ENCODE peak calls at places on chromosomes 2 and 18, in six cellular contexts. V is heart right ventricle, R is foreskin fibroblast, G is SK-N-SH, Z is fibroblast of mammary gland, K is Peyer's patch. A is an unnamed sample.

GRCh38 chr2:83516503-83516902 is 942.6 kb downstream of the SUCLG1 start:
- DNase-seq in K (no peak), Z (no peak), G (no peak), R (no peak), V (no peak), A (no peak)

GRCh38 chr2:170022692-170023091 is 155.3 kb upstream of the MYO3B start:
- DNase-seq in V (no peak), G (no peak), K (no peak), Z (peak), R (peak), A (peak)

GRCh38 chr2:46836295-46837111 is 79.1 kb downstream of the MCFD2 start:
- DNase-seq in V (no peak), Z (peak), R (no peak), G (no peak), K (no peak), A (no peak)

GRCh38 chr2:133039531-133039930 is 369.5 kb upstream of the LYPD1 start:
- DNase-seq in V (no peak), R (no peak), G (no peak), K (no peak), Z (no peak), A (no peak)

GRCh38 chr2:89767581-89768435 is 1076.3 kb downstream of the RPIA start:
- DNase-seq in R (no peak), V (peak), G (peak), Z (no peak), K (no peak), A (no peak)

GRCh38 chr18:62925031-62925688 is 209.8 kb downstream of the PHLPP1 start:
- DNase-seq in Z (peak), K (no peak), R (peak), V (no peak), G (no peak), A (peak)

GRCh38 chr18:78725426-78725825 is 254.2 kb upstream of the SALL3 start:
- DNase-seq in V (no peak), K (no peak), G (no peak), Z (no peak), R (no peak), A (no peak)

GRCh38 chr18:11411021-11411420 is 198.4 kb upstream of the SLC35G4 start:
- DNase-seq in V (no peak), Z (peak), K (no peak), G (no peak), R (peak), A (no peak)

GRCh38 chr2:177891533-177891932 is 181.0 kb downstream of the PDE11A start:
- DNase-seq in K (no peak), R (no peak), G (no peak), V (no peak), Z (no peak), A (no peak)

GRCh38 chr18:65936678-65937077 is 185.9 kb downstream of the CDH7 start:
- DNase-seq in K (no peak), G (no peak), R (no peak), V (no peak), Z (no peak), A (peak)

GRCh38 chr2:29923110-29923721 is 1.8 kb upstream of the ALK start:
- DNase-seq in G (peak), K (peak), V (peak), Z (peak), R (peak), A (peak)

GRCh38 chr18:68623342-68623741 is 91.6 kb downstream of the TMX3 start:
- DNase-seq in V (no peak), G (peak), K (no peak), R (peak), Z (peak), A (peak)

GRCh38 chr2:223712642-223713041 is 110.5 kb upstream of the SCG2 start:
- DNase-seq in Z (no peak), K (no peak), R (no peak), V (no peak), G (no peak), A (no peak)
- H3K4me3 ChIP-seq in Z (no peak), K (no peak), R (no peak), V (no peak), G (no peak), A (no peak)

DNA sequence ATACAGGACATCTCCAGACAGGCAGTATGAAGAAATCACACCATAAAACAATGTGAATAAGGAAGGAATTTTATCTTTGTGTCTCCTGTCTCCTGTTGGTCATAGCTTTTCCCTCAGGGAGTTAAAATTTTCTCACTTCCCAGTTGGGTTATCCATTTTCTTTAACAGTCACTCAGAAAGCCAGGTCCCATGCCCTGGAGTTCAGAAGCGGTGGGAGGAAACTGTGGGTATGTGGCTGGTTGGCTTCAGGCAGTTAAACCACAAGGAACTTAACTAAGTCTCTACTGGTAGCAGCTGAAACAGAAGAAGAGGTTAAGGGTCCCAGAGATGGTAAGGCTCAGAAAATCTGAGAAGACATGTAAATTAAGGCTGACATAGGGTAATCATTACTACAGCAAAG is 6.5 kb upstream of the SMAD2 start:
- DNase-seq in K (no peak), V (no peak), R (no peak), Z (no peak), G (no peak), A (no peak)
- TF ChIP-seq CTCF in K (no peak), V (no peak), R (no peak), Z (no peak), G (no peak), A (no peak)

DNA sequence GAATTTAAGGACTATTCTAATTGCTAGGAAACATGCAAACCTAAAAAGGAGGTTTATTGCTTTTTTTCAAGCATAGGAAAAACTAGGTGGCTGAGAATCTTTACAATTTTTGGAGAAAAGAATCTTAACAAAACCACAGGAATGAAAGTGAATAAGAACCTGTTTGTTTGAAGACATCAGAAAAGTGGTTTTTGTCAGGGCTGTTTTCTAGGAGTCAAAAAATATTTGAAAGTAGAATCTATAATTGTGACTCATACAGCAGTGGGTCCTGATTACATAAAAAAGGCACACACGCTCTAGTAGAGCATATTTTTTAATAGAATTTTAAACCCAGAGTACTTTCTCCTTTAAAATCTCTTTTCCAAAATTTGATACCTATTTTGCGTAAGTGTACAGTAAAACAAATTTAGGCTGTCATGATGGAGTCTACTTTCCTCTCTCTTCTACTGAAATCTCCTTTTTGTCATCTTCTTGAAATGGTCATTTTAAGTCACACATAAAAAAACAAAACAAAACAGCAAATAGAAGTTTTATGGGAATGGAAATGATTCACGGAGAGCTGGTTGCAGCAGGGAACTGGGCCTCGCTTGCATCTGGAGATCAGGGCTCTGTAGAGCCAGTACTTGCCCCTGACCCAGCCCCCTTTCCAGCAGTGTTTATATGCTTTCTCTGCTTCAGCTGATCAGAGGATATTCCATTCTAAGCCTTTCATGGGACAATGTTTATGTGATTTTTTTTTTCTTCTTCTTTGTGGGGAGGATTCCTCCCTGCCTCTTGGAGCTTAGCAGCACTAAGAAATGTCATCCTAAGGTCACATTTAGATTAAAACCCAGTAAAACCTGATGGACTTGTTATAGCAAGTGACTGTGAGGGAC is 59.1 kb upstream of the PELI1 start:
- DNase-seq in K (no peak), V (no peak), G (no peak), R (peak), Z (peak), A (no peak)
- H3K4me3 ChIP-seq in K (no peak), V (no peak), G (no peak), R (no peak), Z (no peak), A (no peak)

GRCh38 chr2:33419548-33420255 is 56.7 kb upstream of the RASGRP3 start:
- DNase-seq in K (no peak), Z (no peak), V (no peak), G (no peak), R (no peak), A (no peak)
- TF ChIP-seq CTCF in K (no peak), Z (peak), V (no peak), G (peak), R (no peak), A (no peak)

DNA sequence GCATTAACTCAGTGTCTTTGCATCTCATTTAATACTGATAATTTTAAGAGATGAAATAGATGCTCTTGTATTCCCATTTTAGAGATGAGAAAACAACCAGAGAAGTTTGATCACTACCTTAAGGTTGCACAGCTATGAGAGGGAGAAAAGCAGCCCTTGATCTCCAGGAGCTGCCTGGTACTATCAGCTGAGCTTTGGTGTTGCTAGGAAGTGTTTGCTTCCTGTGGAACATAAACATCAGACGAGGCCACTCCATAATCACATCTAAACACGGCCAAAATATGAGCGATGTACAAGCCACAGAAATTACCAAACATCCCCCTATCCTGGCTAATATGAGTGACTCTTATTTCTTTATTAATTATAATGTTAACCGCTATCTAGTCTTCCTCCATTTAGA is 620 bp upstream of the WDFY1 start:
- DNase-seq in V (no peak), Z (no peak), K (no peak), G (no peak), R (no peak), A (no peak)
- H3K4me3 ChIP-seq in V (peak), Z (no peak), K (peak), G (peak), R (peak), A (no peak)

GRCh38 chr2:239822146-239822945 is 202.8 kb downstream of the NDUFA10 start:
- DNase-seq in Z (no peak), R (no peak), G (no peak), K (peak), V (no peak), A (no peak)

GRCh38 chr2:239825705-239825979 is 199.5 kb downstream of the NDUFA10 start:
- DNase-seq in G (peak), Z (no peak), V (no peak), R (no peak), K (no peak), A (no peak)

GRCh38 chr2:239826376-239826775 is 198.8 kb downstream of the NDUFA10 start:
- DNase-seq in R (no peak), K (peak), Z (no peak), G (no peak), V (no peak), A (no peak)

GRCh38 chr2:239824866-239825704 is 200.1 kb downstream of the NDUFA10 start:
- DNase-seq in Z (no peak), G (peak), V (no peak), K (peak), R (no peak), A (no peak)

DNA sequence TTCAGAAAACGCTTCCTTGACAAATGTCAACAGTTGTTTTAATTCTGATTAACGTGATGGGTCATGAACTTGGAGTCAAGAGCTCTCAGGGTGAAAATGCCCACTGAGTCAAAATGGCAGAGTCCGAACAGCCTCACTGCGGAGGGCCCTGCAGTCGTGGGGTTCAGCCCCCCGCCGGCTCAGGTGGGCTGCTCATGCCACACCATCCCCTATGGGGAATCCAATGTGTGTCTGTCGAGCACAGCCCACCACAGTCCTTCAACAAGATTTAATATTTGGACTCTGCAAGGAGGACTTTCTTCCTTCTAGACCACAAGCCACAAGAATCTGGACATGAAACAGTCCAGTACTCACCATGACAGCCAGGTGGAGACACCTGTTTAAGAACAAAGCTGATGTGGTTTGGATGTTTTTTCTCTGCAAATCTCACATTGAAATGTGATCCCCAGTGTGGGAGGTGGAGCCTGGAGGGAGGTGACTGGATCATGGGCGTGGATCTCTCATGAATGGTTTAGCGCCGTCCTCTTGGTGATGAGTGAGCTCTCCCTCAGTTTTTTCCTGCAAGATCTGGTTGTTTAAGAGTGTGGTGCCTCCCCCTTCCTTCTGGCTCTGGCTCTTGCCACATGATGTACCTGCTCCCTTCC is 201.0 kb downstream of the NDUFA10 start:
- DNase-seq in Z (peak), V (no peak), G (peak), K (peak), R (no peak), A (peak)
- TF ChIP-seq CTCF in Z (no peak), V (no peak), G (no peak), K (peak), R (no peak), A (peak)

GRCh38 chr18:3251963-3252277 is 4.3 kb downstream of the MYL12A start:
- DNase-seq in Z (no peak), K (no peak), V (no peak), R (no peak), G (no peak), A (no peak)
- H3K4me3 ChIP-seq in Z (no peak), K (no peak), V (peak), R (peak), G (peak), A (no peak)

DNA sequence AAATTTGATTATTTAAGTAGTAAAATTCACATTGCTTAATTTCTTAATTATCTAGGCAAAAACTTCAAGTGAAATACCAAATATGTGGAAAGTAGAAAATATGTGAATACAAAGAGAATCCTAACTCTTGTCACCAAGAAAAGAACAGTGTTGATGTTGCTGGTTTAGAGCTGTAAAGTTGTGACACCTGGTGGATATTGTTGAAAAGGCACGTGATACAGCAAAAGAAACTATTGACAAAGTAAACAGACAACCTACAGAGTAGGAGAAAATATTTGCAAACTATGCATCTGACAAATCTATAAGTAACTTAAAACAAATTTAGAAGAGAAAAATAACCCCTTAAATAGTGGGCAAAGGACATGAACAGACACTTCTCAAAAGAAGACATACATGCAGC is 25.6 kb upstream of the ZC3H15 start:
- DNase-seq in R (no peak), Z (peak), K (no peak), V (no peak), G (peak), A (peak)
- TF ChIP-seq CTCF in R (peak), Z (peak), K (peak), V (no peak), G (peak), A (peak)

GRCh38 chr2:181682026-181682789 is 1.9 kb upstream of the NEUROD1 start:
- DNase-seq in G (no peak), Z (no peak), R (no peak), V (no peak), K (no peak), A (no peak)

GRCh38 chr2:181679544-181679979 is 755 bp downstream of the NEUROD1 start:
- DNase-seq in K (no peak), V (no peak), G (no peak), Z (no peak), R (no peak), A (no peak)

GRCh38 chr2:181680055-181680936 is at the start of gene NEUROD1:
- DNase-seq in K (no peak), G (peak), V (no peak), R (no peak), Z (no peak), A (no peak)

GRCh38 chr2:181682795-181683517 is 2.6 kb upstream of the NEUROD1 start:
- DNase-seq in Z (peak), K (no peak), V (no peak), R (no peak), G (no peak), A (no peak)

DNA sequence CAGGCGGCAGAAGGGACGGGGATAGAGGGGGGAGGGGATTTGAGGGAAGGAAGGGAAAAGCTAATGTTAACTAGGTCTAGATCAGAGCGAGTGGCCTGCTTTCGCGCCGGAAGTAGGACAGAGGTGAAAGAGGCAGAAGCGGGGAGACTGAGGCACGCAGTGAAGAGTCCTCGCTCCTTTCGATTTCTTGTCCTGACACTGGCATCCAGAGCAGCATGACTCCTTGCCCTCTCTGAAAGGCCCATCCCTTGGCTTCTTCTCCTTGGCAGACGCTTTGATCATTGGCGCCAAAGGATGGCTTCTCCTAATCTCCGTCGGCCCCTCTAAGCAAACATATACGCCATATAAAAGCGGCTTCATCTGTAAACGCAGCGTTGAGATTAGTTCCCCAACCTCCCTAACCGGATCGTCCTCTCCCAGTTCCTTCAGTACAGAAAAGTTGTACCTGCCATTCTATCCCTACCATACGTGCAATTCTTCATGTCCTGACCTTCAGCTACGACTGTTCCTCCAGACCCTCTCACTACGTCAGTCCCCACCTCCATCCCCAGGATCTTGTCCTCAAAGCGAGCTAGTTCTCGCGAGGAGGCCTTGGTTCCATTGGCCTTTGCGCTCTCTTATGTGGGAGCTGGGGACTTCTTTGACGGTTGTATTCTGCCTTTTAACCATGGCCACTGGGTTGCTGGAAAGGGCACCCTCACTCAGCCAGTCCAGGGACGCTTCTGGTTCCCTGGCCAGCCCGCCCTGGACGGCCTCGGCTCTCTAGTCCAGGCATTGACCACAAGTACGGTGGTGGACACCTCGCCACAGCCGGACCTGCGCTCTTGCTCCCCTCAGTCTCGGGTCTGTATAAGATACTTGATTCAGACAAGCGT is 857 bp upstream of the NEUROD1 start:
- DNase-seq in R (no peak), K (no peak), V (no peak), Z (no peak), G (no peak), A (no peak)
- H3K4me3 ChIP-seq in R (no peak), K (peak), V (no peak), Z (no peak), G (peak), A (no peak)

DNA sequence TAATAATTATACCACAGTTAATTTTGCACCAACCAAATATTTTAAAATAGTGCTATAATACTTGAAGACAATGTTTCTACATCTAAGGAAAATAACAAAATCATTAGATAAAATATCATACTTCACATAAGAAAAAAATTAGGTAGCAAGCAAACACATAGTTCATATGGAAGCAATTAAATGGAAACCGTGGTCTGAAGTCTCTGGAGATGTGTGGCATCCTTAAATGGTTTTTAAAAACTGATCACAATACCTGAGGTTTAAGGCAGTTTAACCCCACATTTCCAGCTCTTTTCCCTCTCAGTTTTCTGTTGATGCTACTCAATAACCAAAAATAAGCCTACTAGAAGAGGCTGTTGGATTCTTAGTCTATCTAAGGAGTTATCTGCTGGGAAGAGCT is 71.3 kb downstream of the ASXL2 start:
- DNase-seq in Z (peak), R (no peak), G (peak), V (no peak), K (no peak), A (no peak)
- TF ChIP-seq CTCF in Z (no peak), R (no peak), G (no peak), V (no peak), K (no peak), A (no peak)